ENCODE peak calls at places on chromosomes 13 and 19, in five cellular contexts. N, V, C, R and J are unnamed samples.

GRCh38 chr13:78239681-78240080 is 321.1 kb upstream of the EDNRB start:
- DNase-seq in N (no peak), V (no peak), C (no peak), R (no peak), J (no peak)

GRCh38 chr19:51166846-51167490 is 24.9 kb downstream of the SIGLEC7 start:
- DNase-seq in N (peak; percentile 85), V (peak; percentile 42), C (no peak), R (no peak), J (no peak)

GRCh38 chr13:64248371-64249065 is 2832.9 kb upstream of the PCDH20 start:
- DNase-seq in N (no peak), V (no peak), C (no peak), R (no peak), J (no peak)

GRCh38 chr13:99688776-99689175 is 187.5 kb downstream of the TM9SF2 start:
- DNase-seq in N (no peak), V (no peak), C (no peak), R (no peak), J (no peak)

GRCh38 chr13:20174656-20175405 is 14.0 kb upstream of the GJA3 start:
- DNase-seq in N (no peak), V (no peak), C (peak; percentile 99), R (peak; percentile 20), J (peak; percentile 23)

GRCh38 chr13:75319244-75319643 is 162.7 kb downstream of the TBC1D4 start:
- DNase-seq in N (no peak), V (no peak), C (no peak), R (no peak), J (no peak)

GRCh38 chr13:91058066-91058465 is 289.4 kb upstream of the MIR17HG start:
- DNase-seq in N (no peak), V (no peak), C (peak; percentile 23), R (no peak), J (no peak)

GRCh38 chr13:50406831-50407230 is 391.6 kb downstream of the KCNRG start:
- DNase-seq in N (no peak), V (no peak), C (no peak), R (no peak), J (no peak)

GRCh38 chr13:31781064-31781463 is 41.7 kb downstream of the RXFP2 start:
- DNase-seq in N (no peak), V (no peak), C (no peak), R (no peak), J (no peak)

GRCh38 chr13:23810842-23811241 is 78.4 kb downstream of the MIPEP start:
- DNase-seq in N (no peak), V (no peak), C (no peak), R (no peak), J (no peak)

GRCh38 chr13:111318396-111318795 is 2.0 kb upstream of the TEX29 start:
- DNase-seq in N (peak; percentile 65), V (no peak), C (no peak), R (no peak), J (no peak)
- H3K27me3 ChIP-seq in N (no peaks in the 10 kb centered on the region), V (no peaks in the 10 kb centered on the region), C (no peaks in the 10 kb centered on the region), R (no peaks in the 10 kb centered on the region), J (no peaks in the 10 kb centered on the region)

DNA sequence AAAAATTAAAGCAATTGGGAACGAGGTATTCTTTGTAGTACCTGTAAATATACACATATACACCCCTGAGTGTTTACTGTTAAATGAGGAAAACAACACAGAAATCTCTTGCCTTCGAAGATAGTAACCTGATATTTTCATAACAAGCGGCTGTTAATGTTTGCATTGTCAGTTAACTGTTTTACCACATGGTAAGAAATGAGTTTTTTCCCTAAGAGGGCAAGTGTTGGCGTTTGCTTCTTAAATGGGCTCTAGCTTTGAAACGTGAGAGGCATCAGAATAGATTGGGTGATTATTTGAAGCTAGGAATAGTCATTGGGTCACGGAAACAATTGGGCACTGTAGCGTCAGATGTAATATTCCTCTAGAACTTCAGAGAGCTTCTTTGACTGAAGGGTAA is 22.0 kb upstream of the UPF3A start:
- DNase-seq in N (no peak), V (no peak), C (no peak), R (no peak), J (no peak)
- H3K36me3 ChIP-seq in N (peaks cover 91% of the 10 kb centered on the region), V (peaks cover 20% of the 10 kb centered on the region), C (peaks cover 18% of the 10 kb centered on the region), R (peaks cover 60% of the 10 kb centered on the region), J (no peaks in the 10 kb centered on the region)

GRCh38 chr19:54572696-54573311 is 786 bp upstream of the LILRA2 start:
- DNase-seq in N (peak; percentile 84), V (peak; percentile 42), C (no peak), R (no peak), J (no peak)
- H3K9me3 ChIP-seq in N (no peaks in the 10 kb centered on the region), V (no peaks in the 10 kb centered on the region), C (no peaks in the 10 kb centered on the region), R (no peaks in the 10 kb centered on the region), J (no peaks in the 10 kb centered on the region)

DNA sequence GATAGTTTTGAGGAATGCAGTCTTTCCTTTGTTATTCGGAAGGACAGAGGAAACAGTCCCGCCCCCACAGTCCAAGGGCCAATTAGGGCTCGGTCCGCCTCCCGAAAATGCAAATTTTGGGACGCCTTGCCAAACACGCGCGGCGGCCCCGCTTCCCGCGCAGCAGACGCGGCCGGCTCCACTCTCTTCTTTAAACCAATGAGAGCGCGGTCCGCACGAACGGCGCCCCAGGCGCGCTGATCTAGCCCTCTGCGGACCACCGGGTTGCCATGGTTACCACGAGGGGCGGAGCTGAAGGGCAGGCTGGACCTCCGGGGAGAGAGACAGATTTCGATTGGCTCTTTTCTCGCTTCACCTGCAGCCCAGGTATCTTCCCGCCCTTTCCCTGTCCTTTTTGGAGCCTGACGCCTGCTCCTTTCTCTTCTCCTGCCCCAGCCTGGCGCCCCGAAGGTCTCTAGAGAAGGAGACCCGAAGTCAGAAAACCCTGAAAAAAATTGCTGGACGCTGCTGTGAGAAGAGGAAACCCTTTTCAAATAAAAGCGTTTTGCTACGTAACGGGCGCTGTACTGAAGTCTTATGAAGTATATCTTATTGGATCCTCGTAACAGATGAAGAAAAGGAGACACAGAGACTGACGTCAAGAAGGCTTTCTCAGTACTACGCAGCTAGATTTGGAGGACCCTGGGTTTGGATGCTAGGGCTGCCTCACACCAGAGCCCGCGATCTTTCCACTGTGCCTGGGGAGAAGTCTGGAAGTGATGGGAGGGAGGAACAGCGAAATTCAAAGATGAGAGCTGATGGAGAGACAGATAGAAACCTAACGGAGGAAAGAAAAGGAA is 2.0 kb downstream of the PTH2 start:
- DNase-seq in N (no peak), V (peak; percentile 76), C (peak; percentile 20), R (no peak), J (peak; percentile 78)
- H3K27me3 ChIP-seq in N (peaks cover 98% of the 10 kb centered on the region), V (peaks cover 40% of the 10 kb centered on the region), C (peaks cover 75% of the 10 kb centered on the region), R (peaks cover 33% of the 10 kb centered on the region), J (peaks cover 3% of the 10 kb centered on the region)

DNA sequence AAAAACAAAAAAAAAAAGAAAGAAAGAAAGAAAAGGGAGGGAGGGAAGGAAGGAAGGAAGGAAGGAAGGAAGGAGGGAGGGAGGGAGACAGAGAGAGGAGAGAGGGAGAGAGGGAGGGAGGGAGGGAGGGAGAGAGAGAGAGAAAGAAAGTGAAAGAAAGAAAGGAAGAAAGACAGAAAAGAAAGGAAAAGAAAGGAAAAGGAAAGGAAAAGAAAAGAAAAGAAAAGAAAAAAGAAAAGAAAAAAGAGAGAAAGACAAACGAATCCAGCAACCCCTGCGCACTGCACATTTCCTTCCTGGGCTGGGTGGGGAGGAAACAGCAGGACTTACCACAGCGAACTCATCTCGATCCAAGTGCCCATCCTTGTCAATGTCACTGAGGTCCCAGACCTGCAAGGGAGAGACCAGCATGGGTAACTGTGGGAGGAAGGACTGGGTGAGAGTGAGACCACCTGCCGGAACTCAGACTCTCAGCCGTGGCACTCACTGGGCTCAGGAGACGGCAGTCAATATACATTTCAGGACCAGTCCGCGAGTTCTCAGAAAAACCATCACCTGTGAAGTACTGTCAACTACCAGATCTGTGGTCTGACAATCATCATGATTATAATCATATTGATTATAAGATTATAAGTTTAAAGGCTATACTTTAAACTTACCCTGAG is 43.3 kb downstream of the EPS15L1 start:
- DNase-seq in N (no peak), V (no peak), C (no peak), R (no peak), J (no peak)
- H3K36me3 ChIP-seq in N (peaks cover 80% of the 10 kb centered on the region), V (peaks cover 13% of the 10 kb centered on the region), C (peaks cover 21% of the 10 kb centered on the region), R (peaks cover 9% of the 10 kb centered on the region), J (no peaks in the 10 kb centered on the region)